ENCODE peak calls at places on chromosome 14, in seven cellular contexts. L is astrocyte, O is heart left ventricle, B is ovary, V is thyroid gland, Q is HCT116, N is epithelial cell of esophagus. H is an unnamed sample.

GRCh38 chr14:68819260-68819691 is 26.4 kb upstream of the ZFP36L1 start:
- DNase-seq in L (peak; percentile 88), O (no peak), B (peak; percentile 76), V (no peak), Q (peak; percentile 90), N (peak; percentile 95), H (peak; percentile 51)

GRCh38 chr14:68232643-68233055 is 413.1 kb downstream of the RAD51B start:
- DNase-seq in L (peak; percentile 100), O (peak; percentile 65), B (no peak), V (peak; percentile 42), Q (peak; percentile 82), N (peak; percentile 98), H (peak; percentile 97)

GRCh38 chr14:97458302-97459137 is 661.3 kb downstream of the VRK1 start:
- DNase-seq in L (no peak), O (peak; percentile 37), B (no peak), V (peak; percentile 31), Q (no peak), N (no peak), H (peak; percentile 3)

GRCh38 chr14:35766036-35766699 is 42.9 kb downstream of the RALGAPA1 start:
- DNase-seq in L (no peak), O (no peak), B (no peak), V (no peak), Q (no peak), N (no peak), H (no peak)

GRCh38 chr14:90655829-90656228 is 160.4 kb downstream of the TTC7B start:
- DNase-seq in L (no peak), O (no peak), B (no peak), V (peak; percentile 63), Q (no peak), N (no peak), H (no peak)

GRCh38 chr14:68656452-68656851 is 136.4 kb downstream of the ZFP36L1 start:
- DNase-seq in L (no peak), O (no peak), B (no peak), V (no peak), Q (no peak), N (no peak), H (no peak)

GRCh38 chr14:34027990-34028490 is 77.2 kb upstream of the EGLN3 start:
- DNase-seq in L (no peak), O (no peak), B (no peak), V (no peak), Q (no peak), N (no peak), H (no peak)

GRCh38 chr14:28707814-28708213 is 58.8 kb upstream of the FOXG1 start:
- DNase-seq in L (peak; percentile 93), O (no peak), B (no peak), V (no peak), Q (no peak), N (peak; percentile 67), H (peak; percentile 6)

GRCh38 chr14:55125403-55125802 is 3.6 kb upstream of the LGALS3 start:
- DNase-seq in L (no peak), O (no peak), B (no peak), V (no peak), Q (no peak), N (no peak), H (no peak)

GRCh38 chr14:34437729-34438080 is 24.3 kb downstream of the SPTSSA start:
- DNase-seq in L (no peak), O (no peak), B (no peak), V (no peak), Q (no peak), N (no peak), H (no peak)

GRCh38 chr14:24504425-24504824 is 3.6 kb downstream of the CMA1 start:
- DNase-seq in L (no peak), O (no peak), B (no peak), V (no peak), Q (no peak), N (peak; percentile 36), H (no peak)

GRCh38 chr14:104094709-104095425 is 9.4 kb downstream of the ASPG start:
- DNase-seq in L (no peak), O (no peak), B (peak; percentile 80), V (peak; percentile 61), Q (no peak), N (peak; percentile 49), H (peak; percentile 18)

GRCh38 chr14:31934767-31935266 is 142.3 kb upstream of the ARHGAP5 start:
- DNase-seq in L (peak; percentile 48), O (peak; percentile 47), B (peak; percentile 42), V (peak; percentile 15), Q (peak; percentile 58), N (peak; percentile 75), H (peak; percentile 58)

GRCh38 chr14:105126970-105127307 is 41.6 kb downstream of the JAG2 start:
- DNase-seq in L (no peak), O (peak; percentile 9), B (no peak), V (no peak), Q (no peak), N (peak; percentile 26), H (no peak)

GRCh38 chr14:99137001-99137700 is 134.8 kb downstream of the BCL11B start:
- DNase-seq in L (no peak), O (peak; percentile 5), B (no peak), V (no peak), Q (no peak), N (no peak), H (no peak)
- TF ChIP-seq CTCF in L (no peak), O (no peak), B (no peak), V (no peak), Q (no peak), N (no peak), H (no peak)

DNA sequence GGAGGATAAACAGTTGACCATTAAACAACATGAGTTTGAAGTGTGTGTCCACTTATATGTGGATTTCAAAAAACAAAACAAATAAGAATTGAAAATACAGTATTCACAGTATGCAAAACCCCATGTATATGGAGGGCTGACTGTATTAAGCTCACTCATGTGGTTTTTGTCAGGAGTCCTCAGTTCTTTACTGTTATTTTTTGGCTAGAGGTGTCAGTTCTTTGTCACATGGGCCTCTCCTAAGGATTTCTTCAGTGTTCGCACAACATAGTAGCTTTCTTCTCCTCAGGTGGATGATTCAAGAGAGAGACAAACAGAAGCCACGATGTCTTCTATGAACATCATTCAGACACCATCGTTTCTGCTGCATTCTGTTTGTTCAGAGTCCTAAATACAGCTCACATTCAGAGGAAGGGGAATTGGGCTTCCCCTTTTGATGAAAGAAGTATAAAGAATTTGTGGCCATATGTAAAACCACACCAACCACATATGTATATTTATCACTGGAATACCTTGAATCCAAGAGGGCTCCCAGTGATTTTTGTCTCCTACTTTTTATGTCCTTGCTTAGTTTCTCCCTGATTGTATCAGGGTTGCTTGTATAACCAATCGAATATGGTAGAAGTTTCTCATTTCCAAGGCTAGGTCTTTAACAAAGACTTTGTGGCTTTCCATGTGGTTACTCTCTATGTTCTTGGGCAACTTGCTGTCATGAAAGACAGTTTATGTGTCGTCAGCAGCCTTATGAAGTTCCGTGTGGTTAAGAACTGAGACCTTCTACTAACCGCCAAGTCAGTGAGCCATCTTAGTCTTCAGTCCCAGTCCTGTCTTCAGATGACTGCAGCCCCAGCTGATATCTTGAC is 18.9 kb downstream of the MNAT1 start:
- DNase-seq in L (peak; percentile 43), O (no peak), B (no peak), V (no peak), Q (no peak), N (no peak), H (peak; percentile 61)
- H3K4me3 ChIP-seq in L (no peak overlapping the region), O (no peak overlapping the region), B (no peak overlapping the region), V (no peak overlapping the region), Q (no peak overlapping the region), N (no peak overlapping the region), H (no peak overlapping the region)

GRCh38 chr14:95979339-95980042 is 59.7 kb upstream of the C14orf132 start:
- DNase-seq in L (no peak), O (no peak), B (no peak), V (no peak), Q (no peak), N (no peak), H (no peak)
- TF ChIP-seq CTCF in L (no peak), O (no peak), B (no peak), V (no peak), Q (no peak), N (no peak), H (no peak)

GRCh38 chr14:60485600-60486251 is at the start of gene C14orf39:
- DNase-seq in L (no peak), O (no peak), B (peak; percentile 56), V (no peak), Q (no peak), N (peak; percentile 46), H (no peak)

GRCh38 chr14:60487211-60487610 is 1.3 kb upstream of the C14orf39 start:
- DNase-seq in L (no peak), O (no peak), B (no peak), V (no peak), Q (no peak), N (no peak), H (no peak)

GRCh38 chr14:60488175-60488574 is 2.3 kb upstream of the C14orf39 start:
- DNase-seq in L (no peak), O (no peak), B (no peak), V (no peak), Q (no peak), N (no peak), H (no peak)

GRCh38 chr14:60482743-60483142 is 3.1 kb downstream of the C14orf39 start:
- DNase-seq in L (peak; percentile 42), O (no peak), B (no peak), V (no peak), Q (peak; percentile 29), N (peak; percentile 79), H (no peak)

DNA sequence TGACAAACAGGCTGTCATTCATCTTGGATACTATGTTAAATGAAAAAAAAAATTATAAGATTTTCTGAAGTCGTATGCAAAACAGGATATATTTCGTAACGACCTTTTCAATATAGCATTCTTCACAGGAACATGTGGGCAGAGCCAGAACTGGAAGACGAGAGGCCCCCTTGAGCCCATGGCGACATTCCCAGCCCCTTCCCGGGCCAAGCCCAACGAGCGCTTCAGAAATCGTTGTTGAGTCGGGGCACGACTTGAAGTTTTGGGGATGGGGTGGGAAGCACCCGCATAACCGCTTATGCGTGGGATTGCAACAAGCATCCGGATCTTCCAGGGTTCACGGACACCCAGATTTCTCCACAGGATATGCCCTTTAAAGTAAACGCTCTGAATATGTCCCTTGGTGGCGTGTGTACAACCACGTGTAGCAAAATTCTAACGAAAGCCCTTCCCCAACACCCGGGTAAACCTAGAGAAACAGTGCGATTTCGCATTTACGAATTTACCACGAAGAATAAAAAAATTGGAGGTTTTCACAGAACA is 735 bp downstream of the C14orf39 start:
- DNase-seq in L (no peak), O (no peak), B (no peak), V (no peak), Q (no peak), N (no peak), H (no peak)
- H3K4me3 ChIP-seq in L (peak overlapping the region; percentile 38), O (no peak overlapping the region), B (peak overlapping the region; percentile 12), V (no peak overlapping the region), Q (no peak overlapping the region), N (peak overlapping the region; percentile 51), H (no peak overlapping the region)

H was measured in AG10803.